ENCODE peak calls at places on chromosomes 13 and 19, in ten cellular contexts. One of them, this sample, is unnamed.

GRCh38 chr13:98922306-98922705 is 55.6 kb downstream of the DOCK9 start:
- DNase-seq in dorsolateral prefrontal cortex: no peak
- DNase-seq in GM20000: no peak
- DNase-seq in heart right ventricle: no peak
- DNase-seq in H9: no peak
- DNase-seq in LNCaP clone FGC: no peak
- DNase-seq in PC-3: no peak
- DNase-seq in AG04450: no peak
- DNase-seq in fibroblast of lung: peak; percentile 70
- DNase-seq in CD4-positive, alpha-beta T cell: no peak
- DNase-seq in this sample: no peak

GRCh38 chr13:46058268-46058667 is 5.7 kb upstream of the ZC3H13 start:
- DNase-seq in heart right ventricle: no peak
- DNase-seq in AG04450: no peak
- DNase-seq in PC-3: no peak
- DNase-seq in GM20000: no peak
- DNase-seq in H9: no peak
- DNase-seq in LNCaP clone FGC: no peak
- DNase-seq in CD4-positive, alpha-beta T cell: no peak
- DNase-seq in fibroblast of lung: no peak
- DNase-seq in dorsolateral prefrontal cortex: no peak
- DNase-seq in this sample: no peak

GRCh38 chr19:28701491-28701890 is 511.5 kb downstream of the UQCRFS1 start:
- DNase-seq in AG04450: no peak
- DNase-seq in PC-3: peak; percentile 55
- DNase-seq in LNCaP clone FGC: no peak
- DNase-seq in H9: no peak
- DNase-seq in fibroblast of lung: peak; percentile 57
- DNase-seq in GM20000: no peak
- DNase-seq in heart right ventricle: no peak
- DNase-seq in dorsolateral prefrontal cortex: no peak
- DNase-seq in CD4-positive, alpha-beta T cell: no peak
- DNase-seq in this sample: no peak

GRCh38 chr19:28956421-28956820 is 256.5 kb downstream of the UQCRFS1 start:
- DNase-seq in H9: no peak
- DNase-seq in fibroblast of lung: no peak
- DNase-seq in heart right ventricle: no peak
- DNase-seq in CD4-positive, alpha-beta T cell: no peak
- DNase-seq in PC-3: no peak
- DNase-seq in LNCaP clone FGC: no peak
- DNase-seq in AG04450: no peak
- DNase-seq in GM20000: no peak
- DNase-seq in dorsolateral prefrontal cortex: no peak
- DNase-seq in this sample: no peak

GRCh38 chr13:92187378-92187989 is 789.1 kb downstream of the GPC5 start:
- DNase-seq in dorsolateral prefrontal cortex: no peak
- DNase-seq in fibroblast of lung: peak; percentile 46
- DNase-seq in AG04450: no peak
- DNase-seq in H9: no peak
- DNase-seq in CD4-positive, alpha-beta T cell: no peak
- DNase-seq in heart right ventricle: no peak
- DNase-seq in GM20000: peak; percentile 38
- DNase-seq in PC-3: peak; percentile 46
- DNase-seq in LNCaP clone FGC: no peak
- DNase-seq in this sample: no peak

GRCh38 chr13:40236566-40237168 is 429.8 kb downstream of the FOXO1 start:
- DNase-seq in PC-3: no peak
- DNase-seq in H9: no peak
- DNase-seq in AG04450: no peak
- DNase-seq in CD4-positive, alpha-beta T cell: no peak
- DNase-seq in dorsolateral prefrontal cortex: no peak
- DNase-seq in heart right ventricle: no peak
- DNase-seq in GM20000: no peak
- DNase-seq in LNCaP clone FGC: no peak
- DNase-seq in fibroblast of lung: no peak
- DNase-seq in this sample: no peak

GRCh38 chr19:4343845-4344713 is 717 bp downstream of the MPND start:
- DNase-seq in fibroblast of lung: no peak
- DNase-seq in GM20000: no peak
- DNase-seq in LNCaP clone FGC: no peak
- DNase-seq in heart right ventricle: no peak
- DNase-seq in AG04450: no peak
- DNase-seq in CD4-positive, alpha-beta T cell: no peak
- DNase-seq in H9: no peak
- DNase-seq in dorsolateral prefrontal cortex: no peak
- DNase-seq in PC-3: no peak
- DNase-seq in this sample: no peak

GRCh38 chr19:45865269-45865948 is 1.3 kb downstream of the FOXA3 start:
- DNase-seq in PC-3: no peak
- DNase-seq in AG04450: no peak
- DNase-seq in GM20000: no peak
- DNase-seq in H9: no peak
- DNase-seq in fibroblast of lung: no peak
- DNase-seq in dorsolateral prefrontal cortex: no peak
- DNase-seq in heart right ventricle: no peak
- DNase-seq in CD4-positive, alpha-beta T cell: no peak
- DNase-seq in LNCaP clone FGC: no peak
- DNase-seq in this sample: no peak

GRCh38 chr13:42612021-42612765 is 38.2 kb downstream of the TNFSF11 start:
- DNase-seq in LNCaP clone FGC: no peak
- DNase-seq in AG04450: no peak
- DNase-seq in GM20000: no peak
- DNase-seq in PC-3: peak; percentile 76
- DNase-seq in fibroblast of lung: no peak
- DNase-seq in CD4-positive, alpha-beta T cell: no peak
- DNase-seq in H9: no peak
- DNase-seq in heart right ventricle: no peak
- DNase-seq in dorsolateral prefrontal cortex: no peak
- DNase-seq in this sample: no peak

GRCh38 chr13:113489549-113490495 is 689 bp downstream of the DCUN1D2 start:
- DNase-seq in LNCaP clone FGC: no peak
- DNase-seq in AG04450: no peak
- DNase-seq in PC-3: peak; percentile 9
- DNase-seq in CD4-positive, alpha-beta T cell: peak; percentile 21
- DNase-seq in fibroblast of lung: peak; percentile 48
- DNase-seq in heart right ventricle: no peak
- DNase-seq in dorsolateral prefrontal cortex: peak; percentile 52
- DNase-seq in GM20000: peak; percentile 70
- DNase-seq in H9: no peak
- DNase-seq in this sample: no peak

GRCh38 chr13:28459911-28460310 is 35.0 kb downstream of the FLT1 start:
- DNase-seq in GM20000: no peak
- DNase-seq in fibroblast of lung: no peak
- DNase-seq in heart right ventricle: no peak
- DNase-seq in H9: no peak
- DNase-seq in LNCaP clone FGC: peak; percentile 67
- DNase-seq in CD4-positive, alpha-beta T cell: no peak
- DNase-seq in dorsolateral prefrontal cortex: no peak
- DNase-seq in AG04450: no peak
- DNase-seq in PC-3: no peak
- DNase-seq in this sample: no peak

GRCh38 chr13:113845055-113845454 is 18.8 kb downstream of the GAS6 start:
- DNase-seq in PC-3: no peak
- DNase-seq in dorsolateral prefrontal cortex: no peak
- DNase-seq in fibroblast of lung: no peak
- DNase-seq in AG04450: no peak
- DNase-seq in LNCaP clone FGC: no peak
- DNase-seq in GM20000: no peak
- DNase-seq in CD4-positive, alpha-beta T cell: no peak
- DNase-seq in H9: no peak
- DNase-seq in heart right ventricle: no peak
- DNase-seq in this sample: peak; percentile 63

GRCh38 chr19:18438331-18439024 is 545 bp upstream of the ISYNA1 start:
- DNase-seq in dorsolateral prefrontal cortex: no peak
- DNase-seq in H9: peak; percentile 73
- DNase-seq in CD4-positive, alpha-beta T cell: no peak
- DNase-seq in AG04450: no peak
- DNase-seq in GM20000: no peak
- DNase-seq in fibroblast of lung: no peak
- DNase-seq in PC-3: no peak
- DNase-seq in heart right ventricle: peak; percentile 77
- DNase-seq in LNCaP clone FGC: no peak
- DNase-seq in this sample: no peak

GRCh38 chr13:54687173-54687572 is 1658.6 kb downstream of the OLFM4 start:
- DNase-seq in dorsolateral prefrontal cortex: no peak
- DNase-seq in H9: no peak
- DNase-seq in AG04450: no peak
- DNase-seq in GM20000: no peak
- DNase-seq in fibroblast of lung: no peak
- DNase-seq in heart right ventricle: no peak
- DNase-seq in PC-3: peak; percentile 30
- DNase-seq in LNCaP clone FGC: peak; percentile 21
- DNase-seq in CD4-positive, alpha-beta T cell: no peak
- DNase-seq in this sample: no peak

GRCh38 chr13:21048901-21049655 is 12.3 kb downstream of the LATS2 start:
- DNase-seq in GM20000: no peak
- DNase-seq in fibroblast of lung: no peak
- DNase-seq in heart right ventricle: no peak
- DNase-seq in LNCaP clone FGC: no peak
- DNase-seq in CD4-positive, alpha-beta T cell: no peak
- DNase-seq in dorsolateral prefrontal cortex: no peak
- DNase-seq in AG04450: no peak
- DNase-seq in H9: no peak
- DNase-seq in PC-3: no peak
- DNase-seq in this sample: no peak

GRCh38 chr13:31909889-31910551 is 121.6 kb upstream of the FRY start:
- DNase-seq in GM20000: peak; percentile 36
- DNase-seq in dorsolateral prefrontal cortex: peak; percentile 53
- DNase-seq in heart right ventricle: no peak
- DNase-seq in AG04450: peak; percentile 42
- DNase-seq in H9: no peak
- DNase-seq in CD4-positive, alpha-beta T cell: peak; percentile 8
- DNase-seq in PC-3: peak; percentile 63
- DNase-seq in LNCaP clone FGC: peak; percentile 26
- DNase-seq in fibroblast of lung: peak; percentile 41
- DNase-seq in this sample: no peak

GRCh38 chr19:37172368-37173366 is at the start of gene ZNF585A:
- DNase-seq in fibroblast of lung: peak; percentile 98
- DNase-seq in GM20000: peak; percentile 84
- DNase-seq in LNCaP clone FGC: peak; percentile 95
- DNase-seq in heart right ventricle: peak; percentile 86
- DNase-seq in PC-3: peak; percentile 28
- DNase-seq in AG04450: peak; percentile 94
- DNase-seq in H9: peak; percentile 96
- DNase-seq in dorsolateral prefrontal cortex: peak; percentile 96
- DNase-seq in CD4-positive, alpha-beta T cell: peak; percentile 87
- DNase-seq in this sample: peak; percentile 95
- TF ChIP-seq CTCF in fibroblast of lung: peak; percentile 24
- TF ChIP-seq CTCF in GM20000: no peak
- TF ChIP-seq CTCF in LNCaP clone FGC: no peak
- TF ChIP-seq CTCF in heart right ventricle: no peak
- TF ChIP-seq CTCF in PC-3: no peak
- TF ChIP-seq CTCF in AG04450: peak; percentile 47
- TF ChIP-seq CTCF in H9: peak; percentile 21
- TF ChIP-seq CTCF in dorsolateral prefrontal cortex: peak; percentile 57
- TF ChIP-seq CTCF in CD4-positive, alpha-beta T cell: no peak
- TF ChIP-seq CTCF in this sample: peak; percentile 49

GRCh38 chr19:52369463-52370340 is at the start of gene ZNF880:
- DNase-seq in PC-3: peak; percentile 52
- DNase-seq in dorsolateral prefrontal cortex: peak; percentile 94
- DNase-seq in AG04450: peak; percentile 80
- DNase-seq in LNCaP clone FGC: peak; percentile 74
- DNase-seq in CD4-positive, alpha-beta T cell: peak; percentile 84
- DNase-seq in H9: peak; percentile 87
- DNase-seq in fibroblast of lung: peak; percentile 88
- DNase-seq in heart right ventricle: peak; percentile 95
- DNase-seq in GM20000: peak; percentile 80
- DNase-seq in this sample: no peak
- TF ChIP-seq CTCF in PC-3: no peak
- TF ChIP-seq CTCF in dorsolateral prefrontal cortex: no peak
- TF ChIP-seq CTCF in AG04450: no peak
- TF ChIP-seq CTCF in LNCaP clone FGC: no peak
- TF ChIP-seq CTCF in CD4-positive, alpha-beta T cell: no peak
- TF ChIP-seq CTCF in H9: no peak
- TF ChIP-seq CTCF in fibroblast of lung: no peak
- TF ChIP-seq CTCF in heart right ventricle: no peak
- TF ChIP-seq CTCF in GM20000: no peak
- TF ChIP-seq CTCF in this sample: no peak

DNA sequence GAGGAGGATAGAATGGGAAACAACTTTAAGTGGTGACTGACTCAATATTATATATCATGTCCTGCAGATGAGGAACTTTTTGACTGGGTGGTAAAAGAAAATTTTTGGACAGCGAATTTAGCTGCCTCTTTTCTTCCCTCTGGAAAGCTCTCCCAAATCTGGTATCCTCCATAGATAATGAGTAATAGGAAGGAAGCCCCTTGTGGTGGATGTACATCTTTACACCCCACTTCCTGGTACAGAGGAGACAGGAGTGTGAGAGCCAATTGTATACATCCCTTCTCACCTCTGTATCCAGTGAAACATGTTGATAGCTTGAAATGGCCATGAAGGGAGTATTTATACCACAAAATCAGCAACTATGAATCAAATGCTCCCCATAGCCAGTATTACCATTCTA is 17.2 kb upstream of the TDRD3 start:
- DNase-seq in fibroblast of lung: no peak
- DNase-seq in AG04450: no peak
- DNase-seq in heart right ventricle: no peak
- DNase-seq in PC-3: no peak
- DNase-seq in CD4-positive, alpha-beta T cell: no peak
- DNase-seq in H9: no peak
- DNase-seq in LNCaP clone FGC: no peak
- DNase-seq in dorsolateral prefrontal cortex: no peak
- DNase-seq in GM20000: no peak
- DNase-seq in this sample: no peak
- TF ChIP-seq CTCF in fibroblast of lung: no peak
- TF ChIP-seq CTCF in AG04450: peak; percentile 21
- TF ChIP-seq CTCF in heart right ventricle: no peak
- TF ChIP-seq CTCF in PC-3: no peak
- TF ChIP-seq CTCF in CD4-positive, alpha-beta T cell: no peak
- TF ChIP-seq CTCF in H9: peak; percentile 56
- TF ChIP-seq CTCF in LNCaP clone FGC: no peak
- TF ChIP-seq CTCF in dorsolateral prefrontal cortex: no peak
- TF ChIP-seq CTCF in GM20000: no peak
- TF ChIP-seq CTCF in this sample: peak; percentile 25

DNA sequence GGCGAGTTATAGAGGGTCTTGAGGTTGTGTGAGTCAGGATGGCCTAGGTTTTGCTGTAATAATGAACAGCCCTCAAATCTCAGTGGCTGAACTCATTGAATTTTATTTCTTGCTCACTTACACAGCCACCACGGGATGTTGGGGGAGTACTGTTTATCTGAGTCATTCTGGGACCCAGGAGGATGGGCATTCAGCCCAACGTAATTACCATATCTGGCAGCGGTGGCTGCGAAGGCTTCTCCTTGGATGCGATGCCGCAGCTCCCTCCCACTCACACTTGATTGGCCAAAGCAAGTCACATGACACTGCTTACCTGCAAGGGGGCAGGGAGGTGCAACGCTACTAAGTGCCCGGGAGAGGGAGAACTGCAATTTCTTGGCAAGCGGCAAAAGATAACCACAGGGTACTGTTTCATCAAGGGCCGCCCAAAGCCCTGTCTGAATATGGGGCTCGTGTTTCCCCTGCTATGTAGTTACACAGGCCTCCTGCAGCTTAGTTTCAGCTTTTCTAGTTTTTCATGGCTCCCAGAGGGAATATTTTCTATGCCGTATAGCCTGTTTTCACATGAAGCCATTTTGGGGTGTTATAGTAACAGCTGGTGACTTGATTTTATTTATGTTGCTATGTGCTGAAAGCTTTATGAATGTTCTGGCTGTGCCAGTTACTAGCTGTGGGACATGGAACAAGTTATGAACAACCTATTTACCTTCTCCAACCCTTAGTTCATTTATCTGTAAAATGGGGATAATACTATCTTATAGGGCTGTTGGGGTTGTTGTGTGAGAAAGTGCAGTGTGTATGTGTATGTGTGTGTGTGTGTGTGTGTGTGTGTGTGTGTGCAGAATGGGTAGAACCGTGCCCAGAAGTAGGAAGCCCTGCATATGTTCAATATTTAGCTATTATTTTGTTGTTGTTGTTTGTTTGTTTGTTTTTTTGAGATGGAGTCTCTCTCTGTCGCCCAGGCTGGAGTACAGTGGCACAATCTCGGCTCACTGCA is 20.1 kb downstream of the ZSWIM9 start:
- DNase-seq in LNCaP clone FGC: no peak
- DNase-seq in CD4-positive, alpha-beta T cell: peak; percentile 67
- DNase-seq in GM20000: peak; percentile 79
- DNase-seq in dorsolateral prefrontal cortex: peak; percentile 86
- DNase-seq in H9: peak; percentile 98
- DNase-seq in fibroblast of lung: peak; percentile 96
- DNase-seq in PC-3: peak; percentile 97
- DNase-seq in AG04450: peak; percentile 27
- DNase-seq in heart right ventricle: no peak
- DNase-seq in this sample: peak; percentile 50
- TF ChIP-seq CTCF in LNCaP clone FGC: no peak
- TF ChIP-seq CTCF in CD4-positive, alpha-beta T cell: no peak
- TF ChIP-seq CTCF in GM20000: peak; percentile 23
- TF ChIP-seq CTCF in dorsolateral prefrontal cortex: no peak
- TF ChIP-seq CTCF in H9: peak; percentile 75
- TF ChIP-seq CTCF in fibroblast of lung: no peak
- TF ChIP-seq CTCF in PC-3: peak; percentile 62
- TF ChIP-seq CTCF in AG04450: no peak
- TF ChIP-seq CTCF in heart right ventricle: no peak
- TF ChIP-seq CTCF in this sample: peak; percentile 56

This sample was measured in chondrocyte.